ENCODE peak calls at places on chromosome X, in six cellular contexts. H is K562, B is aorta, Z is NT2/D1, P is uterus, W is Peyer's patch. C is an unnamed sample.

GRCh38 chrX:470686-471085 is 84.0 kb upstream of the PPP2R3B start:
- DNase-seq in H (no peak), B (no peak), Z (no peak), P (no peak), W (no peak), C (no peak)

GRCh38 chrX:20001615-20002014 is 10.8 kb upstream of the BCLAF3 start:
- DNase-seq in H (no peak), B (no peak), Z (no peak), P (no peak), W (no peak), C (peak; percentile 10)

GRCh38 chrX:137195991-137196390 is 162.2 kb upstream of the GPR101 start:
- DNase-seq in H (no peak), B (no peak), Z (no peak), P (no peak), W (no peak), C (no peak)

GRCh38 chrX:21700289-21700688 is 42.2 kb upstream of the KLHL34 start:
- DNase-seq in H (no peak), B (no peak), Z (no peak), P (no peak), W (no peak), C (no peak)

GRCh38 chrX:137166591-137166990 is 132.8 kb upstream of the GPR101 start:
- DNase-seq in H (peak; percentile 23), B (no peak), Z (no peak), P (no peak), W (no peak), C (no peak)

GRCh38 chrX:78650906-78651437 is 8.2 kb downstream of the RTL3 start:
- DNase-seq in H (no peak), B (no peak), Z (no peak), P (no peak), W (no peak), C (no peak)

GRCh38 chrX:1249101-1249887 is 19.3 kb upstream of the CSF2RA start:
- DNase-seq in H (no peak), B (peak; percentile 76), Z (peak; percentile 79), P (peak; percentile 15), W (no peak), C (peak; percentile 67)

GRCh38 chrX:80335062-80335830 is 85.0 kb upstream of the TENT5D start:
- DNase-seq in H (peak; percentile 4), B (peak; percentile 48), Z (peak; percentile 56), P (peak; percentile 15), W (peak; percentile 67), C (no peak)

GRCh38 chrX:55057691-55058249 is 17.1 kb upstream of the PAGE2B start:
- DNase-seq in H (peak; percentile 22), B (no peak), Z (peak; percentile 1), P (no peak), W (no peak), C (peak; percentile 75)

GRCh38 chrX:23187819-23188218 is 146.8 kb upstream of the PTCHD1 start:
- DNase-seq in H (no peak), B (no peak), Z (no peak), P (no peak), W (no peak), C (no peak)

GRCh38 chrX:43735534-43735933 is 79.4 kb downstream of the MAOA start:
- DNase-seq in H (no peak), B (no peak), Z (no peak), P (no peak), W (no peak), C (no peak)

GRCh38 chrX:114361076-114361475 is 222.8 kb upstream of the HTR2C start:
- DNase-seq in H (no peak), B (no peak), Z (no peak), P (no peak), W (no peak), C (no peak)

GRCh38 chrX:36909584-36909983 is 98.6 kb upstream of the FAM47C start:
- DNase-seq in H (no peak), B (no peak), Z (no peak), P (no peak), W (no peak), C (no peak)

GRCh38 chrX:9341305-9342201 is 123.3 kb upstream of the TBL1X start:
- DNase-seq in H (peak; percentile 60), B (peak; percentile 93), Z (no peak), P (peak; percentile 51), W (no peak), C (peak; percentile 89)

GRCh38 chrX:150038356-150038755 is 100.1 kb upstream of the EOLA2 start:
- DNase-seq in H (no peak), B (no peak), Z (no peak), P (no peak), W (no peak), C (no peak)

GRCh38 chrX:434946-435345 is 48.2 kb upstream of the PPP2R3B start:
- DNase-seq in H (no peak), B (no peak), Z (no peak), P (no peak), W (no peak), C (no peak)

GRCh38 chrX:48531359-48531954 is 8.1 kb upstream of the TBC1D25 start:
- DNase-seq in H (peak; percentile 48), B (no peak), Z (no peak), P (no peak), W (no peak), C (no peak)

GRCh38 chrX:109911046-109911445 is 91.9 kb upstream of the TMEM164 start:
- DNase-seq in H (no peak), B (no peak), Z (no peak), P (no peak), W (no peak), C (no peak)

GRCh38 chrX:134753185-134754008 is 95.1 kb upstream of the PLAC1 start:
- DNase-seq in H (no peak), B (no peak), Z (no peak), P (no peak), W (no peak), C (no peak)

GRCh38 chrX:13471269-13471668 is 98.1 kb upstream of the EGFL6 start:
- DNase-seq in H (no peak), B (no peak), Z (no peak), P (no peak), W (no peak), C (no peak)
- H3K4me1 ChIP-seq in H (no peaks in the 10 kb centered on the region), B (no peaks in the 10 kb centered on the region), Z (no peaks in the 10 kb centered on the region), P (no peaks in the 10 kb centered on the region), W (no peaks in the 10 kb centered on the region), C (no peaks in the 10 kb centered on the region)

DNA sequence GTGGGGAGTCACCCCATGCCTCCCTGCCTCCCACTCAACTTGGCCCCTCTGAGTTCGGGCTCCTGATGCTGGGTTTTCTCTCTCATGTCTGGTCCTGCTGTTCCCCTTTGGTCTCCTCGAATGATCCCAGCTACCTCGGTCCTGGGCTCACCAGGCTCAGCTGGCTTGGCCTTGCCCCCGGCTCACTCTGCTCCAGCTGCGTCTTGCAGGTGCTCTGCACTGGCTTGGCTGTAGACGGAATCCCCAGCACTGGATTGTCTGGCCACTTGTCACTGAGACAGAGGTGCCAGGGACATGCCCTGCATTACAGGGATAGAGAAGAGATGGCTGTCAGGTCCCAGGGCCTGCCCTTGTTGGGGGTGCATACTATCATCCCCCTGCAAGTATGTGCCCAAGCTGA is 41.6 kb upstream of the NYX start:
- DNase-seq in H (no peak), B (no peak), Z (no peak), P (no peak), W (no peak), C (no peak)
- H3K4me1 ChIP-seq in H (no peaks in the 10 kb centered on the region), B (no peaks in the 10 kb centered on the region), Z (peaks cover 2% of the 10 kb centered on the region), P (no peaks in the 10 kb centered on the region), W (no peaks in the 10 kb centered on the region), C (no peaks in the 10 kb centered on the region)

GRCh38 chrX:50456712-50457484 is 13.7 kb downstream of the DGKK start:
- DNase-seq in H (no peak), B (no peak), Z (no peak), P (no peak), W (no peak), C (peak; percentile 47)
- H3K4me1 ChIP-seq in H (no peaks in the 10 kb centered on the region), B (no peaks in the 10 kb centered on the region), Z (no peaks in the 10 kb centered on the region), P (no peaks in the 10 kb centered on the region), W (no peaks in the 10 kb centered on the region), C (no peaks in the 10 kb centered on the region)

DNA sequence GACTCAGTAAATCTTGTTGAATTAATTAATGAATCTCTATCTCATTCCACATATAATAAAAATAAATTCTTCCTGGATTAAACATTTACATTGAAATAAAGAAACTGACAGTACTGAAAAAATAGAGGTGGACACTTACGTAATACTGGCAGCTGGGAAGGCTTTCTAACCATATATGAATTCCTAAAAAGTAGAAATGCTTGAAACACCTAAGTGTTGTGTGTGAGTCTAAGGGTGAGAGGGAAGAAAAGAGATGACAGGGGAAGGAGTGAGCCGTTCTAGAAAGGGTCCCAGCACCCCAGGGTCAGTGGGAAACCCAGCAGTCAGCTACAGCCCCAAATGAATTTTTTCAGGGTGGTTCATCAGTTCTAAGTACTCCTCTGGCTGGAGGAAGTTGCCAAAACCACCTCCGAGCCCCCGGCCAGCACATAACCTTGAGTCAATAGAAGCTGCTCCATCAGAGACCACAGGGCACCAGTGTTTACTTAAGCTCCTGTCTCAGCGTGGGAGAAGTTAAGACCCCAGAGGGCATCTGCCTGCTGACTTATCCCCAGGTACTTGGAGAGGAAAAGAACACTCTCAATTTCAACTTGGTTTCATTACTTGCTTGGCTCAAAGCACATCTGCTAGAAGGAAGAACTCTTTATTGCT is 18.3 kb downstream of the GAB3 start:
- DNase-seq in H (no peak), B (no peak), Z (no peak), P (no peak), W (no peak), C (no peak)
- H3K4me1 ChIP-seq in H (peaks cover 4% of the 10 kb centered on the region), B (peaks cover 3% of the 10 kb centered on the region), Z (no peaks in the 10 kb centered on the region), P (peaks cover 4% of the 10 kb centered on the region), W (no peaks in the 10 kb centered on the region), C (peaks cover 9% of the 10 kb centered on the region)

C was measured in Karpas-422.